ENCODE peak calls at places on chromosomes 6 and 20, in ten cellular contexts. One of them, this sample, is unnamed.

GRCh38 chr6:35140991-35141720 is at the start of gene TCP11:
- DNase-seq in body of pancreas: no peak
- DNase-seq in IMR-90: no peak
- DNase-seq in testis: peak; percentile 71
- DNase-seq in HepG2: no peak
- DNase-seq in ovary: peak; percentile 29
- DNase-seq in lower leg skin: no peak
- DNase-seq in A549: no peak
- DNase-seq in endothelial cell of umbilical vein: no peak
- DNase-seq in esophagus squamous epithelium: no peak
- DNase-seq in this sample: no peak

GRCh38 chr6:5509106-5509505 is 247.8 kb downstream of the FARS2 start:
- DNase-seq in body of pancreas: no peak
- DNase-seq in IMR-90: no peak
- DNase-seq in testis: no peak
- DNase-seq in HepG2: no peak
- DNase-seq in ovary: no peak
- DNase-seq in lower leg skin: no peak
- DNase-seq in A549: no peak
- DNase-seq in endothelial cell of umbilical vein: no peak
- DNase-seq in esophagus squamous epithelium: no peak
- DNase-seq in this sample: no peak

GRCh38 chr6:137820425-137820824 is 46.6 kb upstream of the TNFAIP3 start:
- DNase-seq in body of pancreas: no peak
- DNase-seq in IMR-90: peak; percentile 74
- DNase-seq in testis: no peak
- DNase-seq in HepG2: no peak
- DNase-seq in ovary: no peak
- DNase-seq in lower leg skin: no peak
- DNase-seq in A549: no peak
- DNase-seq in endothelial cell of umbilical vein: no peak
- DNase-seq in esophagus squamous epithelium: no peak
- DNase-seq in this sample: no peak

GRCh38 chr6:5481024-5481423 is 219.7 kb downstream of the FARS2 start:
- DNase-seq in body of pancreas: no peak
- DNase-seq in IMR-90: no peak
- DNase-seq in testis: no peak
- DNase-seq in HepG2: no peak
- DNase-seq in ovary: no peak
- DNase-seq in lower leg skin: no peak
- DNase-seq in A549: no peak
- DNase-seq in endothelial cell of umbilical vein: no peak
- DNase-seq in esophagus squamous epithelium: no peak
- DNase-seq in this sample: no peak

GRCh38 chr6:1633366-1634021 is 23.8 kb downstream of the FOXC1 start:
- DNase-seq in body of pancreas: no peak
- DNase-seq in IMR-90: no peak
- DNase-seq in testis: no peak
- DNase-seq in HepG2: no peak
- DNase-seq in ovary: no peak
- DNase-seq in lower leg skin: no peak
- DNase-seq in A549: no peak
- DNase-seq in endothelial cell of umbilical vein: no peak
- DNase-seq in esophagus squamous epithelium: no peak
- DNase-seq in this sample: peak; percentile 48

GRCh38 chr6:105258816-105259215 is 79.0 kb upstream of the POPDC3 start:
- DNase-seq in body of pancreas: no peak
- DNase-seq in IMR-90: no peak
- DNase-seq in testis: no peak
- DNase-seq in HepG2: no peak
- DNase-seq in ovary: no peak
- DNase-seq in lower leg skin: no peak
- DNase-seq in A549: no peak
- DNase-seq in endothelial cell of umbilical vein: peak; percentile 48
- DNase-seq in esophagus squamous epithelium: no peak
- DNase-seq in this sample: no peak

GRCh38 chr6:37192669-37193068 is 22.7 kb downstream of the PIM1 start:
- DNase-seq in body of pancreas: no peak
- DNase-seq in IMR-90: no peak
- DNase-seq in testis: no peak
- DNase-seq in HepG2: no peak
- DNase-seq in ovary: no peak
- DNase-seq in lower leg skin: no peak
- DNase-seq in A549: no peak
- DNase-seq in endothelial cell of umbilical vein: no peak
- DNase-seq in esophagus squamous epithelium: no peak
- DNase-seq in this sample: peak; percentile 14

GRCh38 chr20:51196991-51197651 is 174.2 kb upstream of the KCNG1 start:
- DNase-seq in body of pancreas: no peak
- DNase-seq in IMR-90: peak; percentile 38
- DNase-seq in testis: no peak
- DNase-seq in HepG2: no peak
- DNase-seq in ovary: no peak
- DNase-seq in lower leg skin: peak; percentile 56
- DNase-seq in A549: no peak
- DNase-seq in endothelial cell of umbilical vein: no peak
- DNase-seq in esophagus squamous epithelium: no peak
- DNase-seq in this sample: no peak

GRCh38 chr6:11732036-11732545 is 46.5 kb downstream of the ADTRP start:
- DNase-seq in body of pancreas: no peak
- DNase-seq in IMR-90: peak; percentile 12
- DNase-seq in testis: peak; percentile 33
- DNase-seq in HepG2: no peak
- DNase-seq in ovary: no peak
- DNase-seq in lower leg skin: peak; percentile 94
- DNase-seq in A549: no peak
- DNase-seq in endothelial cell of umbilical vein: no peak
- DNase-seq in esophagus squamous epithelium: peak; percentile 15
- DNase-seq in this sample: peak; percentile 84

GRCh38 chr20:37384683-37385174 is 38.8 kb downstream of the SRC start:
- DNase-seq in body of pancreas: peak; percentile 58
- DNase-seq in IMR-90: peak; percentile 38
- DNase-seq in testis: peak; percentile 68
- DNase-seq in HepG2: no peak
- DNase-seq in ovary: peak; percentile 70
- DNase-seq in lower leg skin: peak; percentile 93
- DNase-seq in A549: peak; percentile 79
- DNase-seq in endothelial cell of umbilical vein: peak; percentile 39
- DNase-seq in esophagus squamous epithelium: no peak
- DNase-seq in this sample: peak; percentile 84

GRCh38 chr6:119311514-119312142 is 37.9 kb downstream of the MAN1A1 start:
- DNase-seq in body of pancreas: no peak
- DNase-seq in IMR-90: no peak
- DNase-seq in testis: no peak
- DNase-seq in HepG2: no peak
- DNase-seq in ovary: no peak
- DNase-seq in lower leg skin: no peak
- DNase-seq in A549: no peak
- DNase-seq in endothelial cell of umbilical vein: no peak
- DNase-seq in esophagus squamous epithelium: no peak
- DNase-seq in this sample: no peak

GRCh38 chr6:74690365-74690764 is 515.5 kb downstream of the COL12A1 start:
- DNase-seq in body of pancreas: no peak
- DNase-seq in IMR-90: peak; percentile 36
- DNase-seq in testis: no peak
- DNase-seq in HepG2: no peak
- DNase-seq in ovary: no peak
- DNase-seq in lower leg skin: no peak
- DNase-seq in A549: no peak
- DNase-seq in endothelial cell of umbilical vein: no peak
- DNase-seq in esophagus squamous epithelium: no peak
- DNase-seq in this sample: no peak

DNA sequence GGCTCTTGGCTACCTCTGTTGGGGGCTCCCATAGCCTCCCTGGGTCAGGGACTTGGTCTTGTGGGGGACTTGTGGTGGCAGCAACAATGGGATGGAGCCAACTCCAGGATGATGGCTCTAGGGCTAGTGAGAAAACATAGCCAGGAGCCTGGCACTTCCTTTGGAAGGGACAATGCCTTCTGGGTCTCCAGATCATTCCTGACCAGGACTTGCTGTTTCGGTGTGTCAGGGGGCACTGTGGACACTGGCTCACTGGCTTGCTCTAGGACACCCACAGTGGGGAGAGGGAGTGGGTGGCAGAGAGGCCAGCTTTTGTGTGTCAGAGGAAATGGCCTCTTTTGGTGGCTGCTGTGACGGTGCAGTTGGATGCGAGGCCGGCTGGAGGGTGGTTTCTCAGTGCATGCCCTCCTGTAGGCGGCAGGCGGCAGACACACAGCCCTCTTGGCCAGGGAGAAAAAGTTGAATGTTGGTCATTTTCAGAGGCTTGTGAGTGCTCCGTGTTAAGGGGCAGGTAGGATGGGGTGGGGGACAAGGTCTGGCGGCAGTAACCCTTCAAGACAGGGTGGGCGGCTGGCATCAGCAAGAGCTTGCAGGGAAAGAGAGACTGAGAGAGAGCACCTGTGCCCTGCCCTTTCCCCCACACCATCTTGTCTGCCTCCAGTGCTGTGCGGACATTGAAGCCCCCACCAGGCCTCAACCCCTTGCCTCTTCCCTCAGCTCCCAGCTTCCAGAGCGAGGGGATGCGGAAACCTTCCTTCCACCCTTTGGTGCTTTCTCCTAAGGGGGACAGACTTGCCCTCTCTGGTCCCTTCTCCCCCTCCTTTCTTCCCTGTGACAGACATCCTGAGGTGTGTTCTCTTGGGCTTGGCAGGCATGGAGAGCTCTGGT is 9.2 kb downstream of the VEGFA start:
- DNase-seq in body of pancreas: no peak
- DNase-seq in IMR-90: no peak
- DNase-seq in testis: no peak
- DNase-seq in HepG2: no peak
- DNase-seq in ovary: no peak
- DNase-seq in lower leg skin: no peak
- DNase-seq in A549: no peak
- DNase-seq in endothelial cell of umbilical vein: no peak
- DNase-seq in esophagus squamous epithelium: no peak
- DNase-seq in this sample: no peak
- TF ChIP-seq POLR2A in body of pancreas: no peak
- TF ChIP-seq POLR2A in IMR-90: peak; percentile 16
- TF ChIP-seq POLR2A in testis: no peak
- TF ChIP-seq POLR2A in HepG2: no peak
- TF ChIP-seq POLR2A in ovary: no peak
- TF ChIP-seq POLR2A in lower leg skin: no peak
- TF ChIP-seq POLR2A in A549: no peak
- TF ChIP-seq POLR2A in endothelial cell of umbilical vein: no peak
- TF ChIP-seq POLR2A in esophagus squamous epithelium: no peak
- TF ChIP-seq POLR2A in this sample: no peak

GRCh38 chr6:13487122-13488014 is at the start of gene GFOD1:
- DNase-seq in body of pancreas: peak; percentile 84
- DNase-seq in IMR-90: peak; percentile 78
- DNase-seq in testis: peak; percentile 87
- DNase-seq in HepG2: peak; percentile 63
- DNase-seq in ovary: peak; percentile 63
- DNase-seq in lower leg skin: peak; percentile 97
- DNase-seq in A549: peak; percentile 77
- DNase-seq in endothelial cell of umbilical vein: peak; percentile 84
- DNase-seq in esophagus squamous epithelium: peak; percentile 53
- DNase-seq in this sample: peak; percentile 93

GRCh38 chr6:13485303-13485702 is 2.1 kb downstream of the GFOD1 start:
- DNase-seq in body of pancreas: no peak
- DNase-seq in IMR-90: no peak
- DNase-seq in testis: no peak
- DNase-seq in HepG2: no peak
- DNase-seq in ovary: no peak
- DNase-seq in lower leg skin: no peak
- DNase-seq in A549: no peak
- DNase-seq in endothelial cell of umbilical vein: peak; percentile 29
- DNase-seq in esophagus squamous epithelium: no peak
- DNase-seq in this sample: no peak

GRCh38 chr6:13486679-13487121 is 700 bp downstream of the GFOD1 start:
- DNase-seq in body of pancreas: peak; percentile 41
- DNase-seq in IMR-90: peak; percentile 61
- DNase-seq in testis: peak; percentile 59
- DNase-seq in HepG2: peak; percentile 24
- DNase-seq in ovary: peak; percentile 17
- DNase-seq in lower leg skin: peak; percentile 92
- DNase-seq in A549: peak; percentile 50
- DNase-seq in endothelial cell of umbilical vein: peak; percentile 63
- DNase-seq in esophagus squamous epithelium: peak; percentile 9
- DNase-seq in this sample: peak; percentile 86

GRCh38 chr6:13484827-13485226 is 2.6 kb downstream of the GFOD1 start:
- DNase-seq in body of pancreas: no peak
- DNase-seq in IMR-90: no peak
- DNase-seq in testis: no peak
- DNase-seq in HepG2: no peak
- DNase-seq in ovary: no peak
- DNase-seq in lower leg skin: no peak
- DNase-seq in A549: no peak
- DNase-seq in endothelial cell of umbilical vein: no peak
- DNase-seq in esophagus squamous epithelium: no peak
- DNase-seq in this sample: no peak

GRCh38 chr6:13485923-13486557 is 1.4 kb downstream of the GFOD1 start:
- DNase-seq in body of pancreas: peak; percentile 22
- DNase-seq in IMR-90: peak; percentile 30
- DNase-seq in testis: peak; percentile 26
- DNase-seq in HepG2: peak; percentile 43
- DNase-seq in ovary: peak; percentile 11
- DNase-seq in lower leg skin: no peak
- DNase-seq in A549: peak; percentile 45
- DNase-seq in endothelial cell of umbilical vein: peak; percentile 38
- DNase-seq in esophagus squamous epithelium: no peak
- DNase-seq in this sample: peak; percentile 74
- TF ChIP-seq POLR2A in body of pancreas: no peak
- TF ChIP-seq POLR2A in IMR-90: no peak
- TF ChIP-seq POLR2A in testis: no peak
- TF ChIP-seq POLR2A in HepG2: no peak
- TF ChIP-seq POLR2A in ovary: no peak
- TF ChIP-seq POLR2A in lower leg skin: no peak
- TF ChIP-seq POLR2A in A549: peak; percentile 16
- TF ChIP-seq POLR2A in endothelial cell of umbilical vein: no peak
- TF ChIP-seq POLR2A in esophagus squamous epithelium: no peak
- TF ChIP-seq POLR2A in this sample: no peak

GRCh38 chr6:52389626-52390360 is 27.8 kb downstream of the PAQR8 start:
- DNase-seq in body of pancreas: peak; percentile 75
- DNase-seq in IMR-90: peak; percentile 50
- DNase-seq in testis: peak; percentile 30
- DNase-seq in HepG2: peak; percentile 94
- DNase-seq in ovary: no peak
- DNase-seq in lower leg skin: no peak
- DNase-seq in A549: peak; percentile 2
- DNase-seq in endothelial cell of umbilical vein: peak; percentile 73
- DNase-seq in esophagus squamous epithelium: no peak
- DNase-seq in this sample: no peak
- TF ChIP-seq POLR2A in body of pancreas: no peak
- TF ChIP-seq POLR2A in IMR-90: no peak
- TF ChIP-seq POLR2A in testis: no peak
- TF ChIP-seq POLR2A in HepG2: no peak
- TF ChIP-seq POLR2A in ovary: no peak
- TF ChIP-seq POLR2A in lower leg skin: no peak
- TF ChIP-seq POLR2A in A549: no peak
- TF ChIP-seq POLR2A in endothelial cell of umbilical vein: no peak
- TF ChIP-seq POLR2A in esophagus squamous epithelium: no peak
- TF ChIP-seq POLR2A in this sample: no peak

DNA sequence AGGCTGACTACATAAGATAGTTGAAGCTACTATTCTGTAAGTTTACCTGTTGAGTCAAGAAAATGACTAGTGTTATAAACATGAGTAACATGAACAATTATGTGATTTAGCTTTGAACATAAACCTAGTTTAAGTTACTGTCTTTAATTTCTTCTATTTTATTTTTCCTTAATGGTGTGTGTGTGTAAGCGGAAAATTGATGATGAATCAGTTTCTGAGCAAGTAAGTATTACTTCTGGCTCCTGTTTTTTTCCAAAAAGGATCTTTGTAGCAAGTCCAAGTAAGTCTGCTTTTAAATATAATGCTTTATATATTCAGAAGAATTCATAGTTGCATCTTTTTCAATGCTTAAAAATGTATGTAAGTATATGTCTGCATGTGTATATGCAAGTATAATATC is 786.8 kb downstream of the EYS start:
- DNase-seq in body of pancreas: no peak
- DNase-seq in IMR-90: no peak
- DNase-seq in testis: no peak
- DNase-seq in HepG2: no peak
- DNase-seq in ovary: no peak
- DNase-seq in lower leg skin: no peak
- DNase-seq in A549: no peak
- DNase-seq in endothelial cell of umbilical vein: no peak
- DNase-seq in esophagus squamous epithelium: no peak
- DNase-seq in this sample: no peak
- TF ChIP-seq POLR2A in body of pancreas: no peak
- TF ChIP-seq POLR2A in IMR-90: no peak
- TF ChIP-seq POLR2A in testis: no peak
- TF ChIP-seq POLR2A in HepG2: no peak
- TF ChIP-seq POLR2A in ovary: no peak
- TF ChIP-seq POLR2A in lower leg skin: no peak
- TF ChIP-seq POLR2A in A549: no peak
- TF ChIP-seq POLR2A in endothelial cell of umbilical vein: no peak
- TF ChIP-seq POLR2A in esophagus squamous epithelium: no peak
- TF ChIP-seq POLR2A in this sample: no peak